ENCODE peak calls at places on chromosomes 11 and 22, in six cellular contexts. One of them, this sample, is unnamed.

GRCh38 chr11:43830928-43831440 is 49.6 kb upstream of the ALKBH3 start:
- DNase-seq in psoas muscle: peak
- DNase-seq in CD4-positive, alpha-beta memory T cell: no peak
- DNase-seq in stomach: peak
- DNase-seq in CD8-positive, alpha-beta memory T cell: no peak
- DNase-seq in astrocyte of the spinal cord: peak
- DNase-seq in this sample: peak

GRCh38 chr22:39820266-39820665 is 73.3 kb downstream of the ENTHD1 start:
- DNase-seq in psoas muscle: no peak
- DNase-seq in CD4-positive, alpha-beta memory T cell: no peak
- DNase-seq in stomach: no peak
- DNase-seq in CD8-positive, alpha-beta memory T cell: no peak
- DNase-seq in astrocyte of the spinal cord: peak
- DNase-seq in this sample: peak

GRCh38 chr11:83971063-83971462 is 684.9 kb upstream of the CCDC90B start:
- DNase-seq in psoas muscle: no peak
- DNase-seq in CD4-positive, alpha-beta memory T cell: no peak
- DNase-seq in stomach: no peak
- DNase-seq in CD8-positive, alpha-beta memory T cell: no peak
- DNase-seq in astrocyte of the spinal cord: peak
- DNase-seq in this sample: no peak

GRCh38 chr11:23359297-23359696 is 499.0 kb upstream of the CCDC179 start:
- DNase-seq in psoas muscle: no peak
- DNase-seq in CD4-positive, alpha-beta memory T cell: no peak
- DNase-seq in stomach: no peak
- DNase-seq in CD8-positive, alpha-beta memory T cell: no peak
- DNase-seq in astrocyte of the spinal cord: peak
- DNase-seq in this sample: peak

GRCh38 chr22:26169312-26170111 is at the start of gene SEZ6L:
- DNase-seq in psoas muscle: peak
- DNase-seq in CD4-positive, alpha-beta memory T cell: no peak
- DNase-seq in stomach: no peak
- DNase-seq in CD8-positive, alpha-beta memory T cell: no peak
- DNase-seq in astrocyte of the spinal cord: no peak
- DNase-seq in this sample: no peak

GRCh38 chr11:17544181-17544622 is at the start of gene USH1C:
- DNase-seq in psoas muscle: no peak
- DNase-seq in CD4-positive, alpha-beta memory T cell: no peak
- DNase-seq in stomach: peak
- DNase-seq in CD8-positive, alpha-beta memory T cell: peak
- DNase-seq in astrocyte of the spinal cord: no peak
- DNase-seq in this sample: no peak

GRCh38 chr11:1401656-1402221 is 12.0 kb downstream of the BRSK2 start:
- DNase-seq in psoas muscle: peak
- DNase-seq in CD4-positive, alpha-beta memory T cell: peak
- DNase-seq in stomach: peak
- DNase-seq in CD8-positive, alpha-beta memory T cell: no peak
- DNase-seq in astrocyte of the spinal cord: peak
- DNase-seq in this sample: no peak

GRCh38 chr22:20523118-20523983 is 15.9 kb downstream of the MED15 start:
- DNase-seq in psoas muscle: no peak
- DNase-seq in CD4-positive, alpha-beta memory T cell: peak
- DNase-seq in stomach: no peak
- DNase-seq in CD8-positive, alpha-beta memory T cell: no peak
- DNase-seq in astrocyte of the spinal cord: peak
- DNase-seq in this sample: peak

GRCh38 chr22:49613108-49613507 is 214.6 kb downstream of the BRD1 start:
- DNase-seq in psoas muscle: peak
- DNase-seq in CD4-positive, alpha-beta memory T cell: no peak
- DNase-seq in stomach: no peak
- DNase-seq in CD8-positive, alpha-beta memory T cell: no peak
- DNase-seq in astrocyte of the spinal cord: no peak
- DNase-seq in this sample: no peak

GRCh38 chr11:10414659-10415058 is 40.4 kb upstream of the AMPD3 start:
- DNase-seq in psoas muscle: peak
- DNase-seq in CD4-positive, alpha-beta memory T cell: peak
- DNase-seq in stomach: no peak
- DNase-seq in CD8-positive, alpha-beta memory T cell: no peak
- DNase-seq in astrocyte of the spinal cord: peak
- DNase-seq in this sample: no peak

GRCh38 chr11:133197425-133197824 is 334.9 kb downstream of the OPCML start:
- DNase-seq in psoas muscle: no peak
- DNase-seq in CD4-positive, alpha-beta memory T cell: no peak
- DNase-seq in stomach: no peak
- DNase-seq in CD8-positive, alpha-beta memory T cell: no peak
- DNase-seq in astrocyte of the spinal cord: no peak
- DNase-seq in this sample: no peak

GRCh38 chr11:120510406-120511115 is 987 bp upstream of the GRIK4 start:
- DNase-seq in psoas muscle: peak
- DNase-seq in CD4-positive, alpha-beta memory T cell: no peak
- DNase-seq in stomach: no peak
- DNase-seq in CD8-positive, alpha-beta memory T cell: no peak
- DNase-seq in astrocyte of the spinal cord: no peak
- DNase-seq in this sample: no peak

GRCh38 chr11:86636275-86636674 is 36.1 kb downstream of the ME3 start:
- DNase-seq in psoas muscle: no peak
- DNase-seq in CD4-positive, alpha-beta memory T cell: no peak
- DNase-seq in stomach: no peak
- DNase-seq in CD8-positive, alpha-beta memory T cell: no peak
- DNase-seq in astrocyte of the spinal cord: no peak
- DNase-seq in this sample: no peak

GRCh38 chr11:44916797-44917196 is 33.9 kb downstream of the TP53I11 start:
- DNase-seq in psoas muscle: no peak
- DNase-seq in CD4-positive, alpha-beta memory T cell: no peak
- DNase-seq in stomach: no peak
- DNase-seq in CD8-positive, alpha-beta memory T cell: no peak
- DNase-seq in astrocyte of the spinal cord: no peak
- DNase-seq in this sample: no peak

GRCh38 chr11:65217441-65218423 is 36.0 kb downstream of the CAPN1 start:
- DNase-seq in psoas muscle: no peak
- DNase-seq in CD4-positive, alpha-beta memory T cell: no peak
- DNase-seq in stomach: no peak
- DNase-seq in CD8-positive, alpha-beta memory T cell: no peak
- DNase-seq in astrocyte of the spinal cord: no peak
- DNase-seq in this sample: no peak

GRCh38 chr11:120532511-120533196 is 21.1 kb downstream of the GRIK4 start:
- DNase-seq in psoas muscle: no peak
- DNase-seq in CD4-positive, alpha-beta memory T cell: no peak
- DNase-seq in stomach: no peak
- DNase-seq in CD8-positive, alpha-beta memory T cell: no peak
- DNase-seq in astrocyte of the spinal cord: peak
- DNase-seq in this sample: peak

GRCh38 chr11:36601145-36601544 is 3.1 kb upstream of the RAG2 start:
- DNase-seq in psoas muscle: no peak
- DNase-seq in CD4-positive, alpha-beta memory T cell: no peak
- DNase-seq in stomach: no peak
- DNase-seq in CD8-positive, alpha-beta memory T cell: no peak
- DNase-seq in astrocyte of the spinal cord: no peak
- DNase-seq in this sample: no peak

GRCh38 chr11:68691402-68691784 is 7.0 kb downstream of the GAL start:
- DNase-seq in psoas muscle: no peak
- DNase-seq in CD4-positive, alpha-beta memory T cell: no peak
- DNase-seq in stomach: no peak
- DNase-seq in CD8-positive, alpha-beta memory T cell: no peak
- DNase-seq in astrocyte of the spinal cord: no peak
- DNase-seq in this sample: no peak

GRCh38 chr11:119284344-119285157 is 32.4 kb downstream of the MCAM start:
- DNase-seq in psoas muscle: no peak
- DNase-seq in CD4-positive, alpha-beta memory T cell: peak
- DNase-seq in stomach: no peak
- DNase-seq in CD8-positive, alpha-beta memory T cell: peak
- DNase-seq in astrocyte of the spinal cord: peak
- DNase-seq in this sample: peak

GRCh38 chr11:65041206-65042035 is at the start of gene SAC3D1:
- DNase-seq in psoas muscle: no peak
- DNase-seq in CD4-positive, alpha-beta memory T cell: no peak
- DNase-seq in stomach: peak
- DNase-seq in CD8-positive, alpha-beta memory T cell: no peak
- DNase-seq in astrocyte of the spinal cord: no peak
- DNase-seq in this sample: no peak

GRCh38 chr11:11725438-11725837 is 103.6 kb upstream of the GALNT18 start:
- DNase-seq in psoas muscle: no peak
- DNase-seq in CD4-positive, alpha-beta memory T cell: no peak
- DNase-seq in stomach: no peak
- DNase-seq in CD8-positive, alpha-beta memory T cell: no peak
- DNase-seq in astrocyte of the spinal cord: no peak
- DNase-seq in this sample: no peak

GRCh38 chr11:2107521-2107920 is 31.7 kb downstream of the IGF2 start:
- DNase-seq in psoas muscle: peak
- DNase-seq in CD4-positive, alpha-beta memory T cell: no peak
- DNase-seq in stomach: no peak
- DNase-seq in CD8-positive, alpha-beta memory T cell: no peak
- DNase-seq in astrocyte of the spinal cord: no peak
- DNase-seq in this sample: no peak

GRCh38 chr11:66106786-66107599 is 36.9 kb downstream of the PACS1 start:
- DNase-seq in psoas muscle: no peak
- DNase-seq in CD4-positive, alpha-beta memory T cell: no peak
- DNase-seq in stomach: no peak
- DNase-seq in CD8-positive, alpha-beta memory T cell: no peak
- DNase-seq in astrocyte of the spinal cord: no peak
- DNase-seq in this sample: no peak

GRCh38 chr11:57094206-57094940 is 87.4 kb upstream of the LRRC55 start:
- DNase-seq in psoas muscle: no peak
- DNase-seq in CD4-positive, alpha-beta memory T cell: no peak
- DNase-seq in stomach: no peak
- DNase-seq in CD8-positive, alpha-beta memory T cell: no peak
- DNase-seq in astrocyte of the spinal cord: no peak
- DNase-seq in this sample: no peak

GRCh38 chr11:69423611-69424385 is 57.7 kb upstream of the LINC01488 start:
- DNase-seq in psoas muscle: peak
- DNase-seq in CD4-positive, alpha-beta memory T cell: no peak
- DNase-seq in stomach: no peak
- DNase-seq in CD8-positive, alpha-beta memory T cell: no peak
- DNase-seq in astrocyte of the spinal cord: no peak
- DNase-seq in this sample: no peak

GRCh38 chr11:127994736-127995135 is 592.6 kb downstream of the ETS1 start:
- DNase-seq in psoas muscle: no peak
- DNase-seq in CD4-positive, alpha-beta memory T cell: no peak
- DNase-seq in stomach: no peak
- DNase-seq in CD8-positive, alpha-beta memory T cell: no peak
- DNase-seq in astrocyte of the spinal cord: peak
- DNase-seq in this sample: peak

DNA sequence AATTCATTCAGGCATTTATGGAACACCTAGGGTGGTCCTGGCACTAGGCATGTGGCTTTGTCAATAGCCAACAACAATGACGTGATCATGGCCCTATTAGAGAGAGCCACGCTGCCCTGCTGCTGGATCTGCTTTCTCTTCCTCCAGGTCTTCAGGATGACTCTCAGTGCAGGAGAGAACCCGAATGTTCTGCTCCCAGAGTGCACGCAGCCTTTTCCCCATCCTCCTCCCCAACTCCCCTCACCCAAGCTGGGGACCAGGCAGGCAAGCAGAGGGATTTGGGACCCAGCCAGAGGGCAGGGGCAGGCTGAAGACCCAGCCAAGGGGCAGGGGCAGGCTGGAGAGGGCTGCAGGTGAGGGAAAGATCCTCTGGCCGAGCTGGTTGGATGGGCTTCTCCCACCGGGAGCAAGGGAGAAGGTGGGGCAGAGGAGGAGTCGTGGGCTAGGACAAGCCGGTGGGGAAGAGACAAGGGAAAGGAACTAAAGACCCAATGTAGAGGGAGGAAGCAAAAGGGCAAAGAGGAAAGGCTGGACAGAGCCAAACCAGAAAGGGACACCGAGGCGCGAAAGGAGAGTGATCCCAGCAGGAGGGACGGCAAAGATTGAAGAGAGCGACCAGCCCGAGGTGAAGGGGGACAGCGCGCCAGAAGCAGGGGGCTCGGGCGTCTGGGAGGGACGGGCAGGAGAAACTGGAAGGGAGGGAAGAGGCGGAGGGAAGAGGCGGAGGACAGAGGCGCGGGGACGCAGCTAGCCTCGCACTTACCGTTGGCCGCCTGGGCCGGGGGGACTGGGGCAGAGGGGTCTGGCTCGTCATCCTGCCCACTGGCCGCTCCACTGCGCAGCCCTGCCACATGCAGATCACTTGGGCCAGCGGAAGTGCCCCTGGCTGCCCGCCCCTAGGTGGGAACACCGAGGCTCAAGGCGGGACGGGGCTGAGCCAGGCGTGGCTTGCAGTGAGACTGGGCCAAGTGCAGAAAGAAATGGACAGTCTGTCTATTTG is at the start of gene KCTD14:
- DNase-seq in psoas muscle: no peak
- DNase-seq in CD4-positive, alpha-beta memory T cell: no peak
- DNase-seq in stomach: peak
- DNase-seq in CD8-positive, alpha-beta memory T cell: no peak
- DNase-seq in astrocyte of the spinal cord: no peak
- DNase-seq in this sample: no peak
- H3K4me3 ChIP-seq in psoas muscle: peak
- H3K4me3 ChIP-seq in CD4-positive, alpha-beta memory T cell: no peak
- H3K4me3 ChIP-seq in stomach: peak
- H3K4me3 ChIP-seq in CD8-positive, alpha-beta memory T cell: no peak
- H3K4me3 ChIP-seq in astrocyte of the spinal cord: peak
- H3K4me3 ChIP-seq in this sample: peak

GRCh38 chr22:27242474-27242873 is 559.1 kb downstream of the MN1 start:
- DNase-seq in psoas muscle: no peak
- DNase-seq in CD4-positive, alpha-beta memory T cell: no peak
- DNase-seq in stomach: no peak
- DNase-seq in CD8-positive, alpha-beta memory T cell: no peak
- DNase-seq in astrocyte of the spinal cord: no peak
- DNase-seq in this sample: no peak
- H3K4me3 ChIP-seq in psoas muscle: no peak
- H3K4me3 ChIP-seq in CD4-positive, alpha-beta memory T cell: no peak
- H3K4me3 ChIP-seq in stomach: no peak
- H3K4me3 ChIP-seq in CD8-positive, alpha-beta memory T cell: no peak
- H3K4me3 ChIP-seq in astrocyte of the spinal cord: no peak
- H3K4me3 ChIP-seq in this sample: no peak

DNA sequence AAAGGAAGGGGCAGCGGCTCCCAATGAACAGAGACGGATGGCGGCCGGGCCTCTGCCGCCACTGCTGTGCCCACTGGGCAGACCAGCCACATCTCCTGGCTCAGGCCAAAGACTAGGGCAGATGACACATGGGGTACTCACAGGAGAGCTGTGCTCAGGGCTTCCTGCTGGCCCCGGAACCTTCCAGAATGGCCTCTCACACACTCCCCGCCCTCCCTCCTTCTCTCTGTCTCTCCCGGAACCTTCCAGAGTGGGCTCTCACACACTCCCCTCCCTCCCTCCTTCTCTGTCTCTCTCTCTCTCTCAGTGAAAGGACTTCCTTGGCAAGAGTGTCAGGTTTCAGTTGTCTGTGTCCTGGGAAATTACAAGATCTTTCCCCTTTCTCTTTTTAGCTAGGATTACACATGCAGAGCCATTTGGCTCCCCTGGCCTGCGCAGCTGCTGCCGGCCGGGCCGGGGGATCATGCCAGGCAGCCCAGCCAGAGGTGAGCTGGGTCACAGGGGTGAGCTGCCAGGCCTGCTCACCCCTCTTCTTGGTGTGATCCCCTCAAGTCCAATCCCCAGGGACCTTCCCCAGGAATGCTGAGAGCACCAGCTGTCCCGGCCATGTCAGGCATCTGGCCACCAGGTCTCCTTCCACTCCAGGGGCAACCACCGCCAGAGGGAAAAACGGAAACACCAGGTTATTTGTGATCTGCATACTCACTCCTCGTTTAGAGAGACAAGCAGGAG is 45.3 kb upstream of the ADA2 start:
- DNase-seq in psoas muscle: peak
- DNase-seq in CD4-positive, alpha-beta memory T cell: no peak
- DNase-seq in stomach: no peak
- DNase-seq in CD8-positive, alpha-beta memory T cell: no peak
- DNase-seq in astrocyte of the spinal cord: peak
- DNase-seq in this sample: no peak
- H3K4me3 ChIP-seq in psoas muscle: peak
- H3K4me3 ChIP-seq in CD4-positive, alpha-beta memory T cell: no peak
- H3K4me3 ChIP-seq in stomach: no peak
- H3K4me3 ChIP-seq in CD8-positive, alpha-beta memory T cell: no peak
- H3K4me3 ChIP-seq in astrocyte of the spinal cord: no peak
- H3K4me3 ChIP-seq in this sample: no peak

GRCh38 chr11:85182437-85183109 is 444.6 kb downstream of the DLG2 start:
- DNase-seq in psoas muscle: no peak
- DNase-seq in CD4-positive, alpha-beta memory T cell: no peak
- DNase-seq in stomach: no peak
- DNase-seq in CD8-positive, alpha-beta memory T cell: no peak
- DNase-seq in astrocyte of the spinal cord: peak
- DNase-seq in this sample: no peak
- H3K4me3 ChIP-seq in psoas muscle: no peak
- H3K4me3 ChIP-seq in CD4-positive, alpha-beta memory T cell: no peak
- H3K4me3 ChIP-seq in stomach: no peak
- H3K4me3 ChIP-seq in CD8-positive, alpha-beta memory T cell: no peak
- H3K4me3 ChIP-seq in astrocyte of the spinal cord: no peak
- H3K4me3 ChIP-seq in this sample: no peak

This sample was measured in AG09309.